ENCODE peak calls at places on chromosomes 7 and 10, in six cellular contexts. J is H1, A is HCT116, M is HepG2, Z is K562, O is GM12878. I is an unnamed sample.

GRCh38 chr10:3961082-3961481 is 176.1 kb upstream of the KLF6 start:
- DNase-seq in J (no peak), A (no peak), M (no peak), Z (no peak), O (no peak), I (no peak)

GRCh38 chr7:24038993-24039392 is 245.0 kb upstream of the NPY start:
- DNase-seq in J (no peak), A (no peak), M (no peak), Z (no peak), O (no peak), I (no peak)

GRCh38 chr10:131955591-131956340 is 26.0 kb downstream of the BNIP3 start:
- DNase-seq in J (no peak), A (no peak), M (no peak), Z (no peak), O (no peak), I (no peak)

GRCh38 chr10:70477661-70478162 is 855 bp upstream of the PALD1 start:
- DNase-seq in J (peak), A (peak), M (peak), Z (peak), O (no peak), I (no peak)

GRCh38 chr7:19749658-19750057 is 23.8 kb downstream of the TMEM196 start:
- DNase-seq in J (no peak), A (no peak), M (no peak), Z (no peak), O (no peak), I (no peak)

GRCh38 chr10:129760003-129760315 is 204.1 kb downstream of the EBF3 start:
- DNase-seq in J (peak), A (no peak), M (no peak), Z (no peak), O (no peak), I (no peak)

GRCh38 chr10:110919349-110919931 is at the start of gene SHOC2:
- DNase-seq in J (peak), A (no peak), M (no peak), Z (peak), O (no peak), I (no peak)

GRCh38 chr7:125927556-125927955 is 997.9 kb upstream of the POT1 start:
- DNase-seq in J (no peak), A (no peak), M (no peak), Z (no peak), O (no peak), I (no peak)

GRCh38 chr7:134045716-134046115 is 81.4 kb upstream of the LRGUK start:
- DNase-seq in J (no peak), A (no peak), M (no peak), Z (no peak), O (no peak), I (no peak)

GRCh38 chr10:21183025-21183424 is 285.9 kb upstream of the NEBL start:
- DNase-seq in J (no peak), A (no peak), M (no peak), Z (no peak), O (no peak), I (no peak)

GRCh38 chr7:2978403-2978802 is 65.3 kb downstream of the CARD11 start:
- DNase-seq in J (peak), A (no peak), M (no peak), Z (no peak), O (peak), I (no peak)

GRCh38 chr10:89861584-89862287 is 160.3 kb downstream of the KIF20B start:
- DNase-seq in J (no peak), A (peak), M (no peak), Z (no peak), O (no peak), I (no peak)

GRCh38 chr10:101139421-101139911 is 8.4 kb downstream of the TLX1 start:
- DNase-seq in J (peak), A (no peak), M (peak), Z (peak), O (no peak), I (no peak)

GRCh38 chr7:94654764-94655561 is 970 bp downstream of the SGCE start:
- DNase-seq in J (peak), A (no peak), M (no peak), Z (no peak), O (no peak), I (no peak)

GRCh38 chr10:102401735-102402511 is 6.4 kb downstream of the NFKB2 start:
- DNase-seq in J (no peak), A (no peak), M (no peak), Z (no peak), O (no peak), I (no peak)

GRCh38 chr7:16712916-16713315 is 40.6 kb upstream of the TSPAN13 start:
- DNase-seq in J (no peak), A (no peak), M (no peak), Z (no peak), O (no peak), I (no peak)

GRCh38 chr7:32611201-32611691 is 116.0 kb downstream of the AVL9 start:
- DNase-seq in J (no peak), A (no peak), M (no peak), Z (no peak), O (no peak), I (no peak)

GRCh38 chr10:4546500-4546899 is 279.5 kb upstream of the AKR1E2 start:
- DNase-seq in J (no peak), A (peak), M (no peak), Z (no peak), O (no peak), I (no peak)

GRCh38 chr7:82444220-82445049 is 858 bp upstream of the CACNA2D1 start:
- DNase-seq in J (no peak), A (no peak), M (no peak), Z (no peak), O (no peak), I (no peak)

GRCh38 chr7:155788616-155789000 is 23.7 kb downstream of the SHH start:
- DNase-seq in J (no peak), A (no peak), M (no peak), Z (no peak), O (no peak), I (no peak)

GRCh38 chr7:40850017-40850416 is 715.2 kb downstream of the SUGCT start:
- DNase-seq in J (no peak), A (no peak), M (no peak), Z (no peak), O (no peak), I (no peak)

GRCh38 chr10:49644035-49644345 is 30.2 kb downstream of the CHAT start:
- DNase-seq in J (no peak), A (no peak), M (no peak), Z (no peak), O (no peak), I (no peak)

GRCh38 chr7:71706576-71706975 is 574.6 kb downstream of the GALNT17 start:
- DNase-seq in J (no peak), A (no peak), M (no peak), Z (no peak), O (no peak), I (no peak)

GRCh38 chr10:47024399-47025252 is 113.4 kb downstream of the PTPN20 start:
- DNase-seq in J (peak), A (peak), M (peak), Z (peak), O (peak), I (peak)

GRCh38 chr7:30163231-30163894 is 28.6 kb downstream of the MTURN start:
- DNase-seq in J (no peak), A (no peak), M (peak), Z (peak), O (no peak), I (no peak)

GRCh38 chr10:121668336-121669009 is 70.2 kb upstream of the FGFR2 start:
- DNase-seq in J (peak), A (no peak), M (no peak), Z (no peak), O (no peak), I (no peak)

GRCh38 chr7:123143206-123143605 is 56.6 kb downstream of the SLC13A1 start:
- DNase-seq in J (no peak), A (no peak), M (no peak), Z (no peak), O (no peak), I (no peak)

GRCh38 chr7:126083014-126083413 is 1153.4 kb upstream of the POT1 start:
- DNase-seq in J (no peak), A (no peak), M (no peak), Z (no peak), O (no peak), I (no peak)

GRCh38 chr10:109089779-109090178 is 833.5 kb downstream of the XPNPEP1 start:
- DNase-seq in J (no peak), A (no peak), M (no peak), Z (no peak), O (no peak), I (no peak)

DNA sequence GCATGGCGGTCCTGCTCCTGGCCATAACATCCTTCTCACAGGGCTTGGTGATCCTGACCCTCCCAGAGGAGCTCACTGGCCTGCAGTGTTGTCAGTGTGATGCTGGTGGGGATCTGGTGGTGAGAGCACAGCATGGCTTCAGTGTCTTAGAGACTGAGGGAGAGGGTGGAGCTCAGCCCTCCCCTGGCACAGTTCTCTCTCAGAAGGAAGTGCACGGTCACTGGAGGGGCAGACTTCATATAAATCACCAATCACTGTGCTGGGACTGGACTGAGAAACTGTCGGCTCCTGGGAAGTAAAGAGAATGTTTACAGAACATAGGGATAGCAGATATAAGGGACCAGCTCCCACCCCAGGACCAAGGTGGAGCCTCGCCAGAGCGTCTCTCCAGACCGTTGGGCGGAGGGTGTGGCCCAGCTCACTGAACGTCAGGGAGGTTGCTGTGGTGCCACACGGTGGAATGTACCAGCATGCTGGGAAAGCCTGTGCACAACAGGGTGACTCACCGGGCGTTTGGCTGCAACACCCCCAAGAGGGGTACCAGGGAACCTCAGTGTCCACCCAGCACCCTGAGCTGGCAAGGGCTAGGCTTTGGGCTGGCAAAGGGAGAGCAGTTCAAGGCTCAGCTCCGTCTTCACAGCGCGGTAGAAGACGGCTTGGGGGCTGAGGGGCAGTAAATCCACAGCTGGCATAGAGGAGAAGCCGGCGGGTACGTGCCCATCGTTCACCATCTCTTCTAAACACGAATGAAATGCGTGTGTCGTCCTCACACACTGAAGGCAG is 8.8 kb upstream of the GET4 start:
- DNase-seq in J (no peak), A (no peak), M (no peak), Z (no peak), O (no peak), I (no peak)
- H3K9ac ChIP-seq in J (no peak), A (no peak), M (no peak), Z (no peak), O (no peak), I (no peak)

GRCh38 chr10:96716396-96716795 is 3.9 kb downstream of the PIK3AP1 start:
- DNase-seq in J (no peak), A (no peak), M (no peak), Z (no peak), O (no peak), I (no peak)
- TF ChIP-seq YY1 in J (no peak), A (no peak), M (no peak), Z (no peak), O (no peak), I (no peak)

GRCh38 chr7:151877911-151878835 is 1.3 kb upstream of the PRKAG2 start:
- DNase-seq in J (no peak), A (no peak), M (no peak), Z (no peak), O (no peak), I (no peak)

GRCh38 chr7:151880688-151881087 is 3.8 kb upstream of the PRKAG2 start:
- DNase-seq in J (no peak), A (no peak), M (no peak), Z (no peak), O (no peak), I (no peak)

GRCh38 chr7:151876112-151876898 is 610 bp downstream of the PRKAG2 start:
- DNase-seq in J (peak), A (no peak), M (no peak), Z (no peak), O (no peak), I (no peak)

GRCh38 chr7:151875862-151876111 is 1.1 kb downstream of the PRKAG2 start:
- DNase-seq in J (no peak), A (no peak), M (no peak), Z (no peak), O (no peak), I (no peak)

DNA sequence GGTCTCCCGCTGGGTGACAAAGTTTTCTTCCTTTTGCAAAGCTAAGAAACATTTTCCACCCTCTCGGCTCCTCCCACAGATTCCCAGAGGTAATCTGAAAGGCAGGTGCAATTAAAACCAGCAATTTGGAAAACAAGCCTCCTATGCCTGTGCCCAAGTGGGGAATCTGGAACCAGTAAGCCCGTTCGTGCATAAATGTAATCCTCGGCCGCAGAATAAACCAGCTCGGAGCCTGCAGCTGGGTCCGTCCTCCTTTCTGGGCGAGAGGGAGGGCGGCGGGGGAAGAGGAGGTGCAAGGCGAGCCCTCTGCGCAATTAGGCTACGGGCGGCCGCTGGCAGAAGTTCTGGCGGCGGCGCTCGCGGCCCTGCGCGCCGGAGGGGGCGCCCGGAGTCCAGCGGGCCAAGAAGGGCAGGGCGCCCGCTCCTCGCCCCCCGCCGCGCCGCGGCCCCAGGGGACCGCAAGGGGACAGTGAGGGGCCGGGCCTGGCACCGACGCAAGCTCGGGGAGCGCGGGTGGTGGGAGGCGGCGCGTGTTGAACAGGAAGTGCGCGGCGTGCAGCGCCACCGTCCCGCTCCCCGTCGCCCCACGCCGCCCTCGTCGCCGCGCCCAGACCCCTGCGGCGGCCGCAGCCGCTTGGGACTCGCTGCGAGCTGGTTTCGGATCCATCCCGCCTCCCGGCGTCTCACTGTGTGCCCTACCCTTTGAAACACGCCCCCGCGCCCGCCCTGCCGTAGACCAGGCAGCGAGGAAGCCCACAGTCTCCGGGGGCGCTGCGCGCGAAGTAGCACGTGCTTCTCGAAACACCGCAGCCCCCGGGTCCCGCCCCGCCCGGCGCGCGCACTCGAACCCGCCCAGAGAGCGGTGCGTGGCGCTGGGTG is at the start of gene PRKAG2:
- DNase-seq in J (no peak), A (no peak), M (no peak), Z (no peak), O (no peak), I (no peak)
- TF ChIP-seq ZNF274 in J (no peak), A (no peak), M (no peak), Z (no peak), O (no peak), I (no peak)

GRCh38 chr7:151865070-151865670 is 11.7 kb downstream of the PRKAG2 start:
- DNase-seq in J (no peak), A (no peak), M (no peak), Z (no peak), O (no peak), I (no peak)
- H3K9ac ChIP-seq in J (no peak), A (no peak), M (no peak), Z (no peak), O (no peak), I (no peak)